ENCODE peak calls at places on chromosome 3, in nine cellular contexts. V is NCI-H1436, R is lung, I is cardiac fibroblast, X is NCI-H2081 treated with DMSO at 0.1 percent for 48 hours, J is GM19239, Q is breast epithelium, L is T follicular helper cell, K is AML-193. A is an unnamed sample.
A peak's percentile ranks its signal among the peaks of the same experiment; 100 is the strongest.

GRCh38 chr3:10783360-10784346 is 32.4 kb upstream of the SLC6A11 start:
- DNase-seq in V (no peak), R (no peak), I (peak; percentile 24), X (no peak), J (no peak), Q (no peak), L (peak; percentile 10), K (peak; percentile 51), A (no peak)

GRCh38 chr3:152558386-152558785 is 276.5 kb upstream of the P2RY1 start:
- DNase-seq in V (no peak), R (no peak), I (no peak), X (no peak), J (no peak), Q (no peak), L (no peak), K (no peak), A (no peak)

GRCh38 chr3:89697321-89697916 is 590.0 kb downstream of the EPHA3 start:
- DNase-seq in V (no peak), R (no peak), I (no peak), X (no peak), J (no peak), Q (no peak), L (no peak), K (no peak), A (peak; percentile 79)

GRCh38 chr3:172225215-172225707 is 185.9 kb downstream of the FNDC3B start:
- DNase-seq in V (no peak), R (no peak), I (no peak), X (no peak), J (no peak), Q (no peak), L (no peak), K (no peak), A (no peak)

GRCh38 chr3:171286580-171287249 is 173.5 kb downstream of the TNIK start:
- DNase-seq in V (no peak), R (no peak), I (peak; percentile 75), X (no peak), J (no peak), Q (no peak), L (no peak), K (no peak), A (no peak)

GRCh38 chr3:30221622-30222021 is 384.8 kb upstream of the TGFBR2 start:
- DNase-seq in V (no peak), R (no peak), I (no peak), X (no peak), J (no peak), Q (no peak), L (no peak), K (peak; percentile 83), A (no peak)

GRCh38 chr3:127753898-127754410 is 68.4 kb downstream of the MGLL start:
- DNase-seq in V (no peak), R (no peak), I (no peak), X (no peak), J (no peak), Q (no peak), L (no peak), K (no peak), A (no peak)

GRCh38 chr3:113287818-113288648 is 76.7 kb downstream of the BOC start:
- DNase-seq in V (peak; percentile 65), R (no peak), I (peak; percentile 80), X (peak; percentile 34), J (no peak), Q (no peak), L (peak; percentile 18), K (peak; percentile 56), A (peak; percentile 82)

GRCh38 chr3:129187857-129188256 is 4.2 kb upstream of the CNBP start:
- DNase-seq in V (no peak), R (no peak), I (no peak), X (no peak), J (no peak), Q (no peak), L (no peak), K (no peak), A (no peak)

GRCh38 chr3:58719684-58720083 is 53.1 kb upstream of the FAM3D start:
- DNase-seq in V (no peak), R (no peak), I (no peak), X (no peak), J (no peak), Q (no peak), L (no peak), K (no peak), A (no peak)

GRCh38 chr3:178480274-178480673 is 56.0 kb upstream of the KCNMB2 start:
- DNase-seq in V (no peak), R (no peak), I (no peak), X (no peak), J (no peak), Q (no peak), L (no peak), K (no peak), A (no peak)

GRCh38 chr3:61268659-61269058 is 17.4 kb upstream of the FHIT start:
- DNase-seq in V (no peak), R (no peak), I (no peak), X (no peak), J (no peak), Q (no peak), L (no peak), K (peak; percentile 17), A (no peak)

GRCh38 chr3:71601811-71602210 is 18.3 kb upstream of the FOXP1 start:
- DNase-seq in V (no peak), R (no peak), I (peak; percentile 35), X (no peak), J (no peak), Q (no peak), L (no peak), K (no peak), A (no peak)

GRCh38 chr3:172140499-172141391 is 101.4 kb downstream of the FNDC3B start:
- DNase-seq in V (no peak), R (peak; percentile 60), I (peak; percentile 96), X (no peak), J (no peak), Q (peak; percentile 59), L (no peak), K (peak; percentile 28), A (no peak)

GRCh38 chr3:69009559-69010410 is 3.7 kb downstream of the EOGT start:
- DNase-seq in V (no peak), R (no peak), I (peak; percentile 95), X (no peak), J (no peak), Q (peak; percentile 82), L (no peak), K (no peak), A (no peak)

GRCh38 chr3:158770254-158771017 is 31.4 kb upstream of the MFSD1 start:
- DNase-seq in V (no peak), R (no peak), I (peak; percentile 65), X (no peak), J (no peak), Q (no peak), L (no peak), K (no peak), A (no peak)

GRCh38 chr3:128416578-128417150 is 50.0 kb downstream of the DNAJB8 start:
- DNase-seq in V (no peak), R (no peak), I (peak; percentile 44), X (no peak), J (no peak), Q (no peak), L (no peak), K (no peak), A (peak; percentile 25)

GRCh38 chr3:55064164-55064563 is 136.3 kb upstream of the LRTM1 start:
- DNase-seq in V (no peak), R (no peak), I (no peak), X (no peak), J (no peak), Q (no peak), L (no peak), K (no peak), A (no peak)

GRCh38 chr3:134370611-134371451 is 3.4 kb downstream of the AMOTL2 start:
- DNase-seq in V (no peak), R (no peak), I (no peak), X (no peak), J (no peak), Q (no peak), L (no peak), K (no peak), A (peak; percentile 82)

GRCh38 chr3:34683851-34684250 is 885.4 kb downstream of the PDCD6IP start:
- DNase-seq in V (no peak), R (peak; percentile 50), I (peak; percentile 56), X (no peak), J (no peak), Q (no peak), L (peak; percentile 4), K (peak; percentile 14), A (no peak)

GRCh38 chr3:191761906-191762305 is 300.9 kb downstream of the PYDC2 start:
- DNase-seq in V (no peak), R (no peak), I (no peak), X (no peak), J (no peak), Q (no peak), L (no peak), K (no peak), A (no peak)